ENCODE peak calls at places on chromosomes 12 and 14, in ten cellular contexts. K is HCT116, H is fibroblast of lung, W is heart left ventricle, V is pancreas, U is Karpas-422, D is thyroid gland, T is Caco-2, B is HAP-1, Q is K562. C is an unnamed sample. For H3K27me3 and H3K9me3, the result is how much of the 10 kb centered on the place peaks cover.

GRCh38 chr12:123655420-123655819 is 15.5 kb upstream of the TCTN2 start:
- DNase-seq in K (no peak), H (no peak), W (no peak), V (no peak), U (peak), D (no peak), T (no peak), B (no peak), Q (no peak), C (no peak)

GRCh38 chr14:65880507-65880906 is 468.0 kb downstream of the FUT8 start:
- DNase-seq in K (no peak), H (no peak), W (no peak), V (no peak), U (no peak), D (no peak), T (no peak), B (no peak), Q (no peak), C (no peak)

GRCh38 chr12:22121224-22121623 is 75.2 kb downstream of the CMAS start:
- DNase-seq in K (peak), H (no peak), W (no peak), V (no peak), U (peak), D (peak), T (no peak), B (no peak), Q (no peak), C (peak)

GRCh38 chr12:7144414-7145120 is 14.4 kb downstream of the CLSTN3 start:
- DNase-seq in K (peak), H (peak), W (no peak), V (no peak), U (peak), D (no peak), T (peak), B (peak), Q (peak), C (no peak)

GRCh38 chr12:88011755-88012154 is 17.4 kb downstream of the C12orf50 start:
- DNase-seq in K (no peak), H (no peak), W (no peak), V (no peak), U (no peak), D (no peak), T (no peak), B (no peak), Q (no peak), C (no peak)

GRCh38 chr14:45251912-45252311 is 1.1 kb downstream of the MIS18BP1 start:
- DNase-seq in K (no peak), H (peak), W (no peak), V (no peak), U (peak), D (no peak), T (no peak), B (peak), Q (peak), C (no peak)

GRCh38 chr14:51089278-51089677 is 5.6 kb downstream of the TRIM9 start:
- DNase-seq in K (no peak), H (no peak), W (no peak), V (no peak), U (no peak), D (no peak), T (no peak), B (no peak), Q (no peak), C (no peak)

GRCh38 chr12:6341439-6342139 is at the start of gene TNFRSF1A:
- DNase-seq in K (no peak), H (peak), W (peak), V (peak), U (no peak), D (peak), T (peak), B (peak), Q (peak), C (no peak)

GRCh38 chr12:100987552-100988277 is 193.1 kb downstream of the ANO4 start:
- DNase-seq in K (peak), H (peak), W (no peak), V (peak), U (peak), D (no peak), T (peak), B (peak), Q (peak), C (no peak)

DNA sequence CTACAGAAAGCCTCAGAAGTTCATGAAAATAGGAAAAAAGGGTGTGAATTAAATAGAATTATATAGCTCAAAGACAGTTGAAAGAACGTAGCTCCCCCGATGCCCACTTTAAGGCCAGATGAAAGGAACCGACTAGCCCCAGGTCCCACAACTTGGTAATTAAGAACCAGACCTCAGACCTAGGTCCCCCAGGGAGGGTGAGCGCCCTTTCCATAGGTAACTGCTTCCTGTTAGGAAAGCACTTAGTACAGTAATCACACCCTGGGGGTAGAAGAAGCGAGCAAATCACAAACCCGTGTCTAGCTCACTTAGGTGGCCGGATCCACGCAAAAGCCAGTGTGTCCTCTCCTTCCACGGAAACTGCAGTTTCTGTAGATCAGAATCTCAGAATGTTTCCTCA is 77.1 kb downstream of the PLXNC1 start:
- DNase-seq in K (no peak), H (no peak), W (no peak), V (no peak), U (no peak), D (no peak), T (no peak), B (no peak), Q (no peak), C (no peak)
- H3K27me3 ChIP-seq in K (under half), H (under half), W (under half), V (under half), U (under half), D (under half), T (under half), B (under half), Q (half or more), C (under half)

GRCh38 chr14:23364604-23365352 is at the start of gene EFS:
- DNase-seq in K (no peak), H (peak), W (peak), V (no peak), U (no peak), D (no peak), T (no peak), B (no peak), Q (no peak), C (no peak)
- H3K4me3 ChIP-seq in K (no peak), H (peak), W (peak), V (no peak), U (no peak), D (peak), T (no peak), B (no peak), Q (no peak), C (peak)

DNA sequence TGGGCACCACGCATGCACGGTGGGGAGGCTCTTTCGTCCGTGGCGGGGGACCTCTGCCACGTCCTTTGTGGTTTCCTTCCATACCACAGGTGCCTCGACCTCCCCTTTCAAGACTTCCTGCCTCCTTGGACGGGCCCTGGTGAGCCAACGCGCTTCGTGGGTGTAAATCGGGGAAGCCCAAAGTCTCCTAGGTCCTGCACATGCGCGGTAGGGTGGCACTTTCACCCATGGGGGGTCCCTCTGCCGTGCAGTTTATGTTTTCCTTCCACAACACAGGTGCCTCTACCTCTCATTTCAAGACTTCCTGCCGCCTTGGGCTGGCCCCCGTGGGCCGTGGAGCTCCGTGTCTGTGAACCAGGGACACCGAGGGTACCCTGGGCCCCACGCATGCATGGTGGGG is 349.7 kb downstream of the ALG10 start:
- DNase-seq in K (no peak), H (no peak), W (no peak), V (no peak), U (no peak), D (no peak), T (no peak), B (no peak), Q (no peak), C (no peak)
- H3K9me3 ChIP-seq in K (under half), H (under half), W (under half), V (under half), U (under half), D (under half), T (under half), B (under half), Q (under half), C (under half)

GRCh38 chr14:28759658-28760313 is 6.8 kb upstream of the FOXG1 start:
- DNase-seq in K (no peak), H (no peak), W (no peak), V (no peak), U (no peak), D (no peak), T (no peak), B (no peak), Q (no peak), C (no peak)

GRCh38 chr14:28757790-28758189 is 8.8 kb upstream of the FOXG1 start:
- DNase-seq in K (no peak), H (no peak), W (no peak), V (no peak), U (no peak), D (no peak), T (no peak), B (no peak), Q (no peak), C (no peak)

GRCh38 chr14:28759056-28759657 is 7.4 kb upstream of the FOXG1 start:
- DNase-seq in K (no peak), H (peak), W (no peak), V (no peak), U (no peak), D (no peak), T (no peak), B (no peak), Q (no peak), C (no peak)

GRCh38 chr14:28756896-28757570 is 9.6 kb upstream of the FOXG1 start:
- DNase-seq in K (no peak), H (peak), W (no peak), V (no peak), U (peak), D (no peak), T (no peak), B (peak), Q (no peak), C (no peak)

GRCh38 chr14:28758253-28758915 is 8.2 kb upstream of the FOXG1 start:
- DNase-seq in K (no peak), H (no peak), W (no peak), V (no peak), U (no peak), D (no peak), T (no peak), B (no peak), Q (no peak), C (no peak)
- H3K27me3 ChIP-seq in K (under half), H (half or more), W (half or more), V (under half), U (under half), D (half or more), T (under half), B (under half), Q (under half), C (half or more)

GRCh38 chr14:55062517-55063351 is 11.3 kb downstream of the MAPK1IP1L start:
- DNase-seq in K (no peak), H (peak), W (peak), V (no peak), U (no peak), D (peak), T (no peak), B (no peak), Q (no peak), C (no peak)

GRCh38 chr14:55057919-55058318 is 6.5 kb downstream of the MAPK1IP1L start:
- DNase-seq in K (no peak), H (no peak), W (no peak), V (no peak), U (no peak), D (no peak), T (no peak), B (no peak), Q (no peak), C (no peak)

GRCh38 chr14:55054098-55054497 is 2.7 kb downstream of the MAPK1IP1L start:
- DNase-seq in K (no peak), H (no peak), W (no peak), V (no peak), U (no peak), D (no peak), T (no peak), B (no peak), Q (no peak), C (no peak)

GRCh38 chr14:55053500-55053899 is 2.1 kb downstream of the MAPK1IP1L start:
- DNase-seq in K (no peak), H (no peak), W (no peak), V (no peak), U (no peak), D (no peak), T (no peak), B (no peak), Q (no peak), C (no peak)

GRCh38 chr14:55059333-55059732 is 7.9 kb downstream of the MAPK1IP1L start:
- DNase-seq in K (no peak), H (no peak), W (no peak), V (no peak), U (no peak), D (no peak), T (no peak), B (no peak), Q (no peak), C (no peak)
- H3K4me3 ChIP-seq in K (no peak), H (no peak), W (no peak), V (no peak), U (no peak), D (no peak), T (no peak), B (no peak), Q (no peak), C (no peak)

GRCh38 chr12:112798019-112798760 is 6.6 kb downstream of the RPH3A start:
- DNase-seq in K (no peak), H (no peak), W (no peak), V (no peak), U (no peak), D (no peak), T (no peak), B (no peak), Q (no peak), C (no peak)
- H3K9me3 ChIP-seq in K (under half), H (under half), W (under half), V (under half), U (under half), D (under half), T (under half), B (under half), Q (under half), C (under half)

DNA sequence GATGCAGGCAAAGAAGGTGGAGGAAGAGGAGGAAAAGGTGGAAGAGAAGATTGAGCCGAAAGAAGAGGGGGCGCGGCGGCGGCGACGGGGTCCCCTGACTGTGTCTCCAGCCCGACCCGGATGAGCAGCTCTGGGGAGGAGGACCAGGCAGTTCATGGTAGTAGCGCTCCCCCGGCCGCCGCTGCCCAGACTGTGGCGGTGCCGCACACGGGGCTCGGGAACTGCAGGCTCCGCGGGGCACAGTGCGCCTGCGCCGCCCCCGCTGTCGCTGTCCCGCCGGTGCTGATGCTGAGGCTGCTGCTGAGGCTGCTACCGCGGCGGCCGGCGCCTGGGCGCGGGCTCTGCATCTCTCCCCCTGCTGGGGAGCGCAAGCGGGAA is at the start of gene KCNH5:
- DNase-seq in K (no peak), H (peak), W (peak), V (no peak), U (no peak), D (peak), T (no peak), B (peak), Q (peak), C (no peak)
- H3K27me3 ChIP-seq in K (under half), H (under half), W (under half), V (under half), U (under half), D (under half), T (under half), B (under half), Q (under half), C (under half)

GRCh38 chr12:131118366-131118765 is 164.7 kb downstream of the ADGRD1 start:
- DNase-seq in K (no peak), H (no peak), W (no peak), V (no peak), U (no peak), D (no peak), T (peak), B (no peak), Q (no peak), C (no peak)

GRCh38 chr12:131121705-131122405 is 168.1 kb downstream of the ADGRD1 start:
- DNase-seq in K (no peak), H (no peak), W (peak), V (no peak), U (no peak), D (no peak), T (peak), B (no peak), Q (peak), C (no peak)

GRCh38 chr12:131122631-131123030 is 168.9 kb downstream of the ADGRD1 start:
- DNase-seq in K (no peak), H (no peak), W (peak), V (no peak), U (no peak), D (no peak), T (no peak), B (no peak), Q (no peak), C (no peak)

GRCh38 chr12:131119936-131120335 is 166.2 kb downstream of the ADGRD1 start:
- DNase-seq in K (no peak), H (no peak), W (peak), V (no peak), U (no peak), D (no peak), T (no peak), B (no peak), Q (no peak), C (no peak)

GRCh38 chr12:131120831-131121271 is 167.1 kb downstream of the ADGRD1 start:
- DNase-seq in K (no peak), H (no peak), W (peak), V (no peak), U (no peak), D (no peak), T (peak), B (no peak), Q (no peak), C (no peak)
- H3K4me3 ChIP-seq in K (no peak), H (no peak), W (no peak), V (no peak), U (no peak), D (no peak), T (no peak), B (no peak), Q (no peak), C (no peak)